ENCODE peak calls at places on chromosomes 13 and 19, in five cellular contexts. H is stimulated activated CD8-positive, alpha-beta memory T cell treated with anti-CD3 and anti-CD28 coated beads, Interleukin-4, amount 100 ng/mL, for 4 hours; R is GM04503; L is activated CD4-positive, alpha-beta T cell treated with anti-CD3 and anti-CD28 coated beads, Interleukin-2, amount 50 U/mL, for 24 hours; Q is midbrain. E is an unnamed sample.

GRCh38 chr19:53131732-53132131 is 978 bp downstream of the ZNF415 start:
- DNase-seq in H (no peak), R (no peak), L (no peak), Q (peak; percentile 19), E (no peak)

GRCh38 chr19:708154-709141 is at the start of gene PALM:
- DNase-seq in Q (peak; percentile 35), L (no peak), H (no peak), R (no peak), E (no peak)

GRCh38 chr13:94239135-94239534 is 240.3 kb downstream of the DCT start:
- DNase-seq in L (peak; percentile 35), H (no peak), Q (no peak), R (peak; percentile 36), E (no peak)

GRCh38 chr19:2944403-2944774 is 382 bp downstream of the ZNF77 start:
- DNase-seq in L (no peak), R (no peak), H (no peak), Q (no peak), E (no peak)

GRCh38 chr13:35549481-35549880 is 73.0 kb upstream of the MAB21L1 start:
- DNase-seq in L (no peak), H (no peak), R (peak; percentile 49), Q (no peak), E (no peak)

GRCh38 chr13:42970824-42971669 is 21.0 kb downstream of the EPSTI1 start:
- DNase-seq in R (no peak), Q (peak; percentile 36), L (peak; percentile 48), H (no peak), E (no peak)

GRCh38 chr13:113588394-113589111 is 4.0 kb downstream of the TFDP1 start:
- DNase-seq in H (no peak), R (no peak), Q (no peak), L (no peak), E (peak; percentile 47)

GRCh38 chr13:93248627-93249047 is 22.0 kb downstream of the GPC6 start:
- DNase-seq in H (no peak), R (no peak), Q (peak; percentile 41), L (no peak), E (no peak)

GRCh38 chr13:24267801-24268200 is 41.6 kb upstream of the C1QTNF9 start:
- DNase-seq in H (no peak), R (no peak), Q (no peak), L (no peak), E (no peak)

GRCh38 chr19:36526581-36526980 is 1.5 kb downstream of the ZNF260 start:
- DNase-seq in L (no peak), H (no peak), R (no peak), Q (no peak), E (no peak)

GRCh38 chr19:53906211-53907192 is 2.6 kb upstream of the CACNG7 start:
- DNase-seq in L (peak; percentile 47), Q (peak; percentile 61), H (peak; percentile 46), R (no peak), E (no peak)

GRCh38 chr13:80339578-80339840 is 1.4 kb downstream of the SPRY2 start:
- DNase-seq in R (no peak), H (no peak), Q (peak; percentile 58), L (no peak), E (no peak)

GRCh38 chr13:43094901-43095300 is 71.5 kb downstream of the DNAJC15 start:
- DNase-seq in H (no peak), R (no peak), Q (no peak), L (no peak), E (no peak)

GRCh38 chr19:42246869-42247630 is 4.6 kb upstream of the GSK3A start:
- DNase-seq in H (no peak), L (no peak), Q (no peak), R (no peak), E (no peak)

GRCh38 chr13:102597029-102598015 is 536 bp downstream of the TPP2 start:
- DNase-seq in H (no peak), Q (peak; percentile 24), L (no peak), R (no peak), E (no peak)

GRCh38 chr19:17770613-17771012 is 19.3 kb downstream of the FCHO1 start:
- DNase-seq in L (no peak), H (no peak), R (no peak), Q (no peak), E (no peak)

GRCh38 chr19:811511-812048 is 10.2 kb downstream of the PLPPR3 start:
- DNase-seq in H (no peak), Q (no peak), L (no peak), R (no peak), E (no peak)

GRCh38 chr13:113152894-113153809 is 5.3 kb upstream of the PROZ start:
- DNase-seq in Q (no peak), H (no peak), L (no peak), R (no peak), E (peak; percentile 74)

GRCh38 chr13:82432949-82433348 is 1449.3 kb downstream of the SLITRK1 start:
- DNase-seq in Q (no peak), L (no peak), R (no peak), H (no peak), E (no peak)

GRCh38 chr13:106555631-106556328 is 12.2 kb downstream of the ARGLU1 start:
- DNase-seq in L (no peak), R (no peak), H (no peak), Q (no peak), E (no peak)

GRCh38 chr13:98514268-98514667 is 62.6 kb downstream of the STK24 start:
- DNase-seq in H (no peak), R (no peak), L (no peak), Q (no peak), E (no peak)

GRCh38 chr19:13005861-13006370 is 10.6 kb downstream of the NFIX start:
- DNase-seq in H (no peak), L (no peak), R (no peak), Q (no peak), E (no peak)

GRCh38 chr13:44694842-44695241 is 118.7 kb upstream of the TSC22D1 start:
- DNase-seq in L (no peak), R (no peak), H (no peak), Q (no peak), E (no peak)

GRCh38 chr19:46081928-46082727 is 41.3 kb upstream of the IGFL4 start:
- DNase-seq in L (peak; percentile 17), H (no peak), Q (peak; percentile 41), R (no peak), E (no peak)

GRCh38 chr13:23378009-23378632 is 55.4 kb downstream of the SACS start:
- DNase-seq in Q (peak; percentile 37), R (peak; percentile 100), L (peak; percentile 75), H (peak; percentile 24), E (no peak)

GRCh38 chr19:4045597-4046361 is 20.9 kb downstream of the ZBTB7A start:
- DNase-seq in H (no peak), Q (no peak), R (no peak), L (no peak), E (no peak)

GRCh38 chr13:21399741-21400140 is 59.4 kb downstream of the ZDHHC20 start:
- DNase-seq in H (no peak), Q (no peak), L (no peak), R (no peak), E (no peak)

GRCh38 chr13:33352023-33352422 is 66.5 kb upstream of the STARD13 start:
- DNase-seq in Q (no peak), L (no peak), H (no peak), R (no peak), E (no peak)

GRCh38 chr13:83372786-83373185 is 509.5 kb downstream of the SLITRK1 start:
- DNase-seq in L (no peak), R (no peak), Q (no peak), H (no peak), E (no peak)

GRCh38 chr19:3985643-3986259 is 488 bp upstream of the EEF2 start:
- DNase-seq in L (no peak), H (no peak), Q (no peak), R (no peak), E (no peak)

GRCh38 chr13:76730220-76730619 is 156.0 kb downstream of the KCTD12 start:
- DNase-seq in H (no peak), L (no peak), Q (no peak), R (no peak), E (no peak)

GRCh38 chr13:75318138-75318833 is 163.7 kb downstream of the TBC1D4 start:
- DNase-seq in Q (no peak), H (no peak), L (no peak), R (no peak), E (no peak)

GRCh38 chr19:53517114-53517741 is 20.7 kb upstream of the ZNF331 start:
- DNase-seq in H (no peak), L (no peak), R (no peak), Q (no peak), E (no peak)

GRCh38 chr19:14440049-14440448 is 6.9 kb downstream of the PKN1 start:
- DNase-seq in H (no peak), R (no peak), L (peak; percentile 72), Q (peak; percentile 15), E (no peak)

GRCh38 chr19:38654478-38655079 is 7.1 kb downstream of the ACTN4 start:
- DNase-seq in Q (no peak), L (no peak), R (no peak), H (no peak), E (no peak)

GRCh38 chr19:47305309-47305751 is 4.3 kb upstream of the C5AR1 start:
- DNase-seq in H (peak; percentile 40), L (peak; percentile 35), Q (peak; percentile 28), R (peak; percentile 67), E (peak; percentile 78)

GRCh38 chr13:111614613-111615012 is 294.2 kb downstream of the TEX29 start:
- DNase-seq in Q (no peak), R (no peak), L (no peak), H (no peak), E (no peak)

GRCh38 chr13:20127563-20128458 is 33.0 kb downstream of the GJA3 start:
- DNase-seq in H (no peak), R (peak; percentile 10), Q (peak; percentile 65), L (no peak), E (no peak)

GRCh38 chr19:39430675-39431593 is 4.8 kb downstream of the RPS16 start:
- DNase-seq in H (no peak), Q (no peak), L (peak; percentile 49), R (no peak), E (no peak)